ENCODE peak calls at places on chromosomes 12 and 14, in seven cellular contexts. F is Peyer's patch, A is uterus, J is thoracic aorta, P is PC-9, L is IMR-90, M is adrenal gland. Z is an unnamed sample.

GRCh38 chr12:97643961-97644360 is 181.4 kb downstream of the RMST start:
- DNase-seq in F (no peak), A (no peak), J (no peak), P (no peak), L (no peak), M (no peak), Z (no peak)

GRCh38 chr14:63852817-63853730 is at the start of gene SYNE2:
- DNase-seq in F (peak; percentile 90), A (peak; percentile 79), J (peak; percentile 11), P (peak; percentile 52), L (peak; percentile 65), M (peak; percentile 82), Z (peak; percentile 77)

GRCh38 chr14:102819176-102819628 is 42.0 kb downstream of the TRAF3 start:
- DNase-seq in F (peak; percentile 72), A (no peak), J (no peak), P (no peak), L (no peak), M (no peak), Z (no peak)

GRCh38 chr14:70047598-70048312 is 141.0 kb downstream of the SLC8A3 start:
- DNase-seq in F (no peak), A (no peak), J (no peak), P (no peak), L (no peak), M (no peak), Z (no peak)

GRCh38 chr14:105059035-105059916 is 6.0 kb downstream of the GPR132 start:
- DNase-seq in F (peak; percentile 77), A (no peak), J (no peak), P (no peak), L (no peak), M (no peak), Z (peak; percentile 82)

GRCh38 chr14:30283822-30284446 is 275.0 kb upstream of the G2E3 start:
- DNase-seq in F (no peak), A (no peak), J (no peak), P (no peak), L (peak; percentile 53), M (peak; percentile 16), Z (no peak)

GRCh38 chr12:40907115-40907521 is 214.9 kb downstream of the CNTN1 start:
- DNase-seq in F (no peak), A (no peak), J (no peak), P (peak; percentile 72), L (peak; percentile 5), M (no peak), Z (no peak)

GRCh38 chr12:116783503-116784237 is 45.6 kb downstream of the RNFT2 start:
- DNase-seq in F (no peak), A (no peak), J (no peak), P (no peak), L (no peak), M (no peak), Z (peak; percentile 81)

GRCh38 chr14:103576371-103577024 is 13.7 kb downstream of the COA8 start:
- DNase-seq in F (peak; percentile 93), A (peak; percentile 84), J (peak; percentile 78), P (peak; percentile 97), L (peak; percentile 80), M (peak; percentile 94), Z (peak; percentile 93)

GRCh38 chr12:131087991-131088700 is 134.4 kb downstream of the ADGRD1 start:
- DNase-seq in F (peak; percentile 32), A (peak; percentile 11), J (no peak), P (peak; percentile 5), L (no peak), M (peak; percentile 6), Z (peak; percentile 18)

GRCh38 chr12:98418357-98419075 is 96.9 kb upstream of the TMPO start:
- DNase-seq in F (peak; percentile 88), A (peak; percentile 74), J (peak; percentile 88), P (peak; percentile 97), L (peak; percentile 93), M (peak; percentile 71), Z (peak; percentile 89)

GRCh38 chr12:43638786-43639185 is 86.8 kb upstream of the ADAMTS20 start:
- DNase-seq in F (no peak), A (no peak), J (no peak), P (no peak), L (no peak), M (no peak), Z (no peak)

GRCh38 chr14:90053044-90053443 is 8.8 kb upstream of the KCNK13 start:
- DNase-seq in F (no peak), A (no peak), J (no peak), P (no peak), L (peak; percentile 45), M (no peak), Z (no peak)

GRCh38 chr12:7289743-7290142 is 14.1 kb upstream of the ACSM4 start:
- DNase-seq in F (no peak), A (no peak), J (no peak), P (no peak), L (no peak), M (no peak), Z (no peak)

GRCh38 chr12:105769486-105769885 is 369.3 kb downstream of the NUAK1 start:
- DNase-seq in F (no peak), A (no peak), J (no peak), P (no peak), L (peak; percentile 13), M (no peak), Z (no peak)

GRCh38 chr12:108237272-108237671 is 101.8 kb downstream of the CMKLR1 start:
- DNase-seq in F (no peak), A (no peak), J (no peak), P (no peak), L (no peak), M (no peak), Z (no peak)

GRCh38 chr12:9730591-9730990 is 2.3 kb downstream of the CLECL1 start:
- DNase-seq in F (no peak), A (no peak), J (no peak), P (no peak), L (no peak), M (no peak), Z (no peak)

GRCh38 chr14:37457334-37457733 is 137.7 kb downstream of the FOXA1 start:
- DNase-seq in F (no peak), A (no peak), J (no peak), P (no peak), L (no peak), M (no peak), Z (no peak)

GRCh38 chr12:59196989-59197388 is 276.7 kb upstream of the LRIG3 start:
- DNase-seq in F (no peak), A (no peak), J (no peak), P (no peak), L (no peak), M (no peak), Z (no peak)

GRCh38 chr12:55816876-55817351 is 610 bp downstream of the SARNP start:
- DNase-seq in F (peak; percentile 46), A (no peak), J (no peak), P (no peak), L (peak; percentile 26), M (peak; percentile 38), Z (no peak)

GRCh38 chr14:59213368-59214315 is 25.2 kb downstream of the DAAM1 start:
- DNase-seq in F (no peak), A (no peak), J (no peak), P (no peak), L (peak; percentile 72), M (no peak), Z (no peak)

DNA sequence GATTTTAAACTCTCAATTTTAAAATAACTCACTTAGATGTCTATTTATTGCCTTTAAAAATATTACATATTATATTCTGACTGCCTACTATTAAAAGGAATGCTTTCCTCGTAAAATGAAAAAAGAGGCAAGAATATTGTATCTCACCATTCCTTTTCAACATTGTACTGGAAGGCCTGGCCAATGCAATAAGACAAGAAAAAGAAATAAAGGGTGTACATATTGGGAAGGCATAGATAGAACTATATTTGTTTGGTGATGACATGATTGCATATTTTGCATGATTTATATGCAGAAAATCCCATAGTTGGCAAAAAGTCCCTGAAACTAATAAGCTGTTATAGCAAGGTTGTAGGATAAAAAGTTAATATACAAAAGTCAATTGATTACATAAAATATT is 474.6 kb upstream of the ATP2B1 start:
- DNase-seq in F (no peak), A (no peak), J (no peak), P (no peak), L (no peak), M (no peak), Z (no peak)
- H3K4me3 ChIP-seq in F (no peak overlapping the region), A (no peak overlapping the region), J (no peak overlapping the region), P (no peak overlapping the region), L (no peak overlapping the region), M (no peak overlapping the region), Z (no peak overlapping the region)

DNA sequence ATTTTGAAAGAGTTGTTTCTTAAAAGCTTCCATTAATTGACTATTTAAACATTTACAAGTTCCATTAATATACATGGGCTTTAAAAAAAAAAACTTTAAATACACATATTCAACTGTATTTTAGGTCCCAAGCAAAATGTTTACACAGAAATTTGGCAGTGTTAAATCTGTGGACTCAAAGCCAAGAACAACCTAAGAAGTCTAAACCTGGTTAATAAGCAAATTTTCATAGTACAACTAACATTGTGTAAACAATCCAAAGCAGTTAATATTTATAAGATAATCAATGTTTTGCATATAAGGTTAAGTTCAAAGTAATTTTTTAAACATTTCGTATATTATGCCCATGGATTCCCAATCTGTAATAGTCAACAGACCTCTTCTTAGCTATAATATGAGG is 77.0 kb downstream of the EPS8 start:
- DNase-seq in F (no peak), A (no peak), J (no peak), P (no peak), L (no peak), M (no peak), Z (no peak)
- H3K4me3 ChIP-seq in F (peak overlapping the region; percentile 30), A (no peak overlapping the region), J (peak overlapping the region; percentile 45), P (no peak overlapping the region), L (no peak overlapping the region), M (no peak overlapping the region), Z (no peak overlapping the region)

GRCh38 chr14:76330411-76331327 is 45.3 kb upstream of the ESRRB start:
- DNase-seq in F (no peak), A (no peak), J (no peak), P (no peak), L (no peak), M (no peak), Z (no peak)

GRCh38 chr14:76331328-76332011 is 44.5 kb upstream of the ESRRB start:
- DNase-seq in F (no peak), A (no peak), J (no peak), P (no peak), L (no peak), M (no peak), Z (no peak)

GRCh38 chr14:76328457-76329137 is 47.3 kb upstream of the ESRRB start:
- DNase-seq in F (no peak), A (no peak), J (no peak), P (no peak), L (no peak), M (no peak), Z (no peak)

GRCh38 chr14:76329150-76329881 is 46.6 kb upstream of the ESRRB start:
- DNase-seq in F (no peak), A (no peak), J (no peak), P (no peak), L (no peak), M (no peak), Z (no peak)

DNA sequence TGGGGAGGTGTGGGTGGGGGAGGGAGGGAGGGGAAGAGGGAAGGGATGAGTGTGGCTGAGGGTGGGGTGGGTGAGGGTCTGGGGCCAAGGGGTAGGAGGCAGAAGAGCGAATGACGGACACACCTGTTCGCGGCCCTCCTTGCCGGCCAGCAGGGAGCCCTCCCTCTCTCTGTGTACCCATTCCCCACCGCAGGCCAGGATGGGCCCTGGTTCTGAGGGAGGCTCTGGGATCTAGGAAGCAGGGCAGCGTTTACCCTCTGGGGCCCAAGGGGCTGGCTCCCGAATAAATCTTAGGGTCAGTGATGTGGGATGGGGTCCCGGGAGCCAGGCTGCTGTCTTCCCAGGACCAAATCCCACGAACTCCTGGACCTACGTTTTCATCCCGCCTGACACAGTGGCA is 46.0 kb upstream of the ESRRB start:
- DNase-seq in F (no peak), A (no peak), J (no peak), P (no peak), L (no peak), M (no peak), Z (no peak)
- H3K4me3 ChIP-seq in F (no peak overlapping the region), A (no peak overlapping the region), J (no peak overlapping the region), P (no peak overlapping the region), L (no peak overlapping the region), M (no peak overlapping the region), Z (no peak overlapping the region)

GRCh38 chr14:95562892-95563685 is 28.2 kb downstream of the GLRX5 start:
- DNase-seq in F (peak; percentile 50), A (peak; percentile 20), J (no peak), P (no peak), L (peak; percentile 16), M (peak; percentile 27), Z (no peak)
- H3K4me3 ChIP-seq in F (peak overlapping the region; percentile 2), A (peak overlapping the region; percentile 18), J (no peak overlapping the region), P (no peak overlapping the region), L (peak overlapping the region; percentile 3), M (no peak overlapping the region), Z (no peak overlapping the region)

Z was measured in left lung.